ENCODE peak calls at places on chromosomes 4 and X, in eight cellular contexts. O is Kasumi-1; Y is head of caudate nucleus; S is cerebellar cortex; C is heart left ventricle; I is psoas muscle; B is activated CD4-positive, CD25-positive, alpha-beta regulatory T cell; D is substantia nigra. K is an unnamed sample.

GRCh38 chrX:413322-414201 is 26.9 kb upstream of the PPP2R3B start:
- DNase-seq in O (no peak), Y (no peak), S (no peak), C (peak; percentile 87), I (peak; percentile 23), B (no peak), D (no peak), K (peak; percentile 72)

GRCh38 chr4:184288451-184289178 is 70.9 kb upstream of the ENPP6 start:
- DNase-seq in O (no peak), Y (no peak), S (no peak), C (no peak), I (no peak), B (no peak), D (no peak), K (no peak)

GRCh38 chr4:147340111-147340510 is 140.8 kb upstream of the EDNRA start:
- DNase-seq in O (no peak), Y (no peak), S (no peak), C (no peak), I (no peak), B (no peak), D (no peak), K (no peak)

GRCh38 chrX:97672138-97672537 is 788.4 kb downstream of the RPA4 start:
- DNase-seq in O (no peak), Y (no peak), S (peak; percentile 0), C (no peak), I (no peak), B (no peak), D (no peak), K (no peak)

GRCh38 chr4:8362483-8362882 is 78.0 kb downstream of the ACOX3 start:
- DNase-seq in O (no peak), Y (no peak), S (no peak), C (no peak), I (no peak), B (no peak), D (no peak), K (no peak)

GRCh38 chr4:126794363-126794762 is 838.4 kb upstream of the INTU start:
- DNase-seq in O (no peak), Y (no peak), S (no peak), C (no peak), I (no peak), B (no peak), D (no peak), K (no peak)

GRCh38 chr4:6467600-6467999 is 4.8 kb downstream of the PPP2R2C start:
- DNase-seq in O (no peak), Y (no peak), S (no peak), C (no peak), I (no peak), B (no peak), D (no peak), K (no peak)

GRCh38 chr4:108320066-108320465 is 151.3 kb upstream of the LEF1 start:
- DNase-seq in O (peak; percentile 21), Y (no peak), S (no peak), C (no peak), I (no peak), B (no peak), D (no peak), K (no peak)

GRCh38 chrX:120790118-120790517 is 85.5 kb downstream of the CT47B1 start:
- DNase-seq in O (peak; percentile 74), Y (peak; percentile 44), S (peak; percentile 61), C (no peak), I (no peak), B (no peak), D (no peak), K (no peak)

GRCh38 chr4:147580396-147580795 is 36.8 kb upstream of the TMEM184C start:
- DNase-seq in O (peak; percentile 51), Y (no peak), S (no peak), C (no peak), I (no peak), B (no peak), D (no peak), K (no peak)

GRCh38 chr4:186669159-186669720 is 54.4 kb downstream of the FAT1 start:
- DNase-seq in O (peak; percentile 67), Y (peak; percentile 47), S (peak; percentile 82), C (no peak), I (no peak), B (no peak), D (no peak), K (no peak)

GRCh38 chr4:6988016-6988715 is 55.0 kb upstream of the TADA2B start:
- DNase-seq in O (no peak), Y (no peak), S (no peak), C (no peak), I (no peak), B (no peak), D (no peak), K (no peak)

GRCh38 chr4:54683616-54684346 is 26.0 kb downstream of the KIT start:
- DNase-seq in O (peak; percentile 96), Y (no peak), S (no peak), C (no peak), I (no peak), B (peak; percentile 4), D (no peak), K (no peak)

GRCh38 chr4:17966312-17966711 is 55.2 kb downstream of the LCORL start:
- DNase-seq in O (no peak), Y (no peak), S (no peak), C (no peak), I (no peak), B (no peak), D (no peak), K (no peak)

GRCh38 chr4:150256841-150257273 is 178.6 kb downstream of the DCLK2 start:
- DNase-seq in O (no peak), Y (no peak), S (no peak), C (no peak), I (no peak), B (no peak), D (no peak), K (no peak)

GRCh38 chrX:102339312-102340298 is 92.6 kb downstream of the NXF2 start:
- DNase-seq in O (no peak), Y (no peak), S (no peak), C (peak; percentile 20), I (no peak), B (no peak), D (no peak), K (no peak)

GRCh38 chrX:97524997-97525396 is 641.3 kb downstream of the RPA4 start:
- DNase-seq in O (no peak), Y (no peak), S (no peak), C (no peak), I (no peak), B (no peak), D (no peak), K (no peak)

GRCh38 chrX:675896-676295 is 45.3 kb downstream of the SHOX start:
- DNase-seq in O (no peak), Y (no peak), S (no peak), C (no peak), I (no peak), B (no peak), D (no peak), K (no peak)

GRCh38 chr4:151099976-151100417 is 569 bp downstream of the RPS3A start:
- DNase-seq in O (no peak), Y (no peak), S (peak; percentile 36), C (no peak), I (no peak), B (peak; percentile 13), D (no peak), K (no peak)

GRCh38 chr4:52100062-52100461 is 49.0 kb downstream of the SPATA18 start:
- DNase-seq in O (no peak), Y (no peak), S (no peak), C (no peak), I (no peak), B (no peak), D (no peak), K (no peak)

GRCh38 chr4:154349829-154350228 is 141.8 kb downstream of the DCHS2 start:
- DNase-seq in O (no peak), Y (no peak), S (no peak), C (no peak), I (no peak), B (no peak), D (no peak), K (no peak)

GRCh38 chr4:3792813-3793212 is 26.6 kb downstream of the ADRA2C start:
- DNase-seq in O (no peak), Y (peak; percentile 35), S (peak; percentile 16), C (no peak), I (no peak), B (no peak), D (no peak), K (no peak)

GRCh38 chr4:88158360-88159136 is at the start of gene ABCG2:
- DNase-seq in O (peak; percentile 10), Y (peak; percentile 39), S (peak; percentile 66), C (peak; percentile 35), I (peak; percentile 26), B (no peak), D (no peak), K (peak; percentile 16)

GRCh38 chr4:157080605-157081004 is 4.7 kb downstream of the GLRB start:
- DNase-seq in O (no peak), Y (no peak), S (no peak), C (no peak), I (no peak), B (no peak), D (no peak), K (no peak)

GRCh38 chr4:75950416-75950815 is 9.6 kb upstream of the NAAA start:
- DNase-seq in O (no peak), Y (no peak), S (no peak), C (no peak), I (no peak), B (no peak), D (no peak), K (no peak)

GRCh38 chr4:152223600-152223999 is 312.3 kb downstream of the FBXW7 start:
- DNase-seq in O (no peak), Y (no peak), S (no peak), C (no peak), I (no peak), B (no peak), D (no peak), K (no peak)

GRCh38 chrX:49073641-49074575 is at the start of gene PRAF2:
- DNase-seq in O (no peak), Y (peak; percentile 95), S (peak; percentile 93), C (peak; percentile 94), I (peak; percentile 93), B (peak; percentile 79), D (peak; percentile 53), K (peak; percentile 93)

GRCh38 chrX:139831689-139832456 is 101.0 kb downstream of the ATP11C start:
- DNase-seq in O (peak; percentile 6), Y (no peak), S (no peak), C (no peak), I (no peak), B (no peak), D (no peak), K (no peak)